ENCODE peak calls at places on chromosomes 4 and X, in seven cellular contexts. One of them, this sample, is unnamed. For H3K4me1, the result is how much of the 10 kb centered on the place peaks cover.

GRCh38 chr4:182578402-182578801 is 335.2 kb downstream of the TENM3 start:
- DNase-seq in fibroblast of lung: peak
- DNase-seq in ascending aorta: no peak
- DNase-seq in PC-9: peak
- DNase-seq in thoracic aorta: no peak
- DNase-seq in uterus: no peak
- DNase-seq in psoas muscle: no peak
- DNase-seq in this sample: no peak

GRCh38 chr4:154490589-154491340 is 834 bp downstream of the DCHS2 start:
- DNase-seq in fibroblast of lung: no peak
- DNase-seq in ascending aorta: no peak
- DNase-seq in PC-9: no peak
- DNase-seq in thoracic aorta: no peak
- DNase-seq in uterus: peak
- DNase-seq in psoas muscle: peak
- DNase-seq in this sample: no peak

GRCh38 chrX:150365051-150365952 is 2.2 kb downstream of the MAMLD1 start:
- DNase-seq in fibroblast of lung: peak
- DNase-seq in ascending aorta: no peak
- DNase-seq in PC-9: no peak
- DNase-seq in thoracic aorta: no peak
- DNase-seq in uterus: peak
- DNase-seq in psoas muscle: peak
- DNase-seq in this sample: peak

GRCh38 chr4:129246850-129247542 is 151.0 kb downstream of the C4orf33 start:
- DNase-seq in fibroblast of lung: no peak
- DNase-seq in ascending aorta: no peak
- DNase-seq in PC-9: no peak
- DNase-seq in thoracic aorta: no peak
- DNase-seq in uterus: no peak
- DNase-seq in psoas muscle: no peak
- DNase-seq in this sample: no peak

GRCh38 chr4:30882995-30883675 is 163.0 kb downstream of the PCDH7 start:
- DNase-seq in fibroblast of lung: peak
- DNase-seq in ascending aorta: no peak
- DNase-seq in PC-9: no peak
- DNase-seq in thoracic aorta: no peak
- DNase-seq in uterus: no peak
- DNase-seq in psoas muscle: no peak
- DNase-seq in this sample: no peak

GRCh38 chr4:11698846-11699590 is 270.3 kb upstream of the HS3ST1 start:
- DNase-seq in fibroblast of lung: peak
- DNase-seq in ascending aorta: no peak
- DNase-seq in PC-9: peak
- DNase-seq in thoracic aorta: no peak
- DNase-seq in uterus: no peak
- DNase-seq in psoas muscle: no peak
- DNase-seq in this sample: no peak

GRCh38 chrX:49727847-49728246 is 32.1 kb upstream of the PAGE1 start:
- DNase-seq in fibroblast of lung: no peak
- DNase-seq in ascending aorta: no peak
- DNase-seq in PC-9: no peak
- DNase-seq in thoracic aorta: no peak
- DNase-seq in uterus: no peak
- DNase-seq in psoas muscle: no peak
- DNase-seq in this sample: no peak

GRCh38 chr4:129342820-129343219 is 246.9 kb downstream of the C4orf33 start:
- DNase-seq in fibroblast of lung: peak
- DNase-seq in ascending aorta: no peak
- DNase-seq in PC-9: peak
- DNase-seq in thoracic aorta: no peak
- DNase-seq in uterus: no peak
- DNase-seq in psoas muscle: no peak
- DNase-seq in this sample: no peak

GRCh38 chr4:68432320-68432719 is 14.9 kb upstream of the TMPRSS11E start:
- DNase-seq in fibroblast of lung: no peak
- DNase-seq in ascending aorta: no peak
- DNase-seq in PC-9: no peak
- DNase-seq in thoracic aorta: no peak
- DNase-seq in uterus: no peak
- DNase-seq in psoas muscle: no peak
- DNase-seq in this sample: no peak

GRCh38 chrX:69815063-69815462 is 199.2 kb downstream of the EDA start:
- DNase-seq in fibroblast of lung: no peak
- DNase-seq in ascending aorta: no peak
- DNase-seq in PC-9: no peak
- DNase-seq in thoracic aorta: no peak
- DNase-seq in uterus: no peak
- DNase-seq in psoas muscle: no peak
- DNase-seq in this sample: no peak

GRCh38 chr4:167109859-167110258 is 124.4 kb downstream of the SPOCK3 start:
- DNase-seq in fibroblast of lung: no peak
- DNase-seq in ascending aorta: no peak
- DNase-seq in PC-9: no peak
- DNase-seq in thoracic aorta: no peak
- DNase-seq in uterus: no peak
- DNase-seq in psoas muscle: no peak
- DNase-seq in this sample: no peak

GRCh38 chr4:25567253-25567652 is 88.4 kb upstream of the SLC34A2 start:
- DNase-seq in fibroblast of lung: no peak
- DNase-seq in ascending aorta: no peak
- DNase-seq in PC-9: no peak
- DNase-seq in thoracic aorta: no peak
- DNase-seq in uterus: no peak
- DNase-seq in psoas muscle: no peak
- DNase-seq in this sample: no peak

GRCh38 chr4:4727536-4727935 is 131.9 kb upstream of the MSX1 start:
- DNase-seq in fibroblast of lung: peak
- DNase-seq in ascending aorta: no peak
- DNase-seq in PC-9: no peak
- DNase-seq in thoracic aorta: no peak
- DNase-seq in uterus: no peak
- DNase-seq in psoas muscle: no peak
- DNase-seq in this sample: no peak

GRCh38 chr4:1601852-1602525 is 82.1 kb downstream of the FAM53A start:
- DNase-seq in fibroblast of lung: no peak
- DNase-seq in ascending aorta: no peak
- DNase-seq in PC-9: no peak
- DNase-seq in thoracic aorta: no peak
- DNase-seq in uterus: no peak
- DNase-seq in psoas muscle: peak
- DNase-seq in this sample: no peak

GRCh38 chrX:53239474-53239873 is 14.5 kb upstream of the KDM5C start:
- DNase-seq in fibroblast of lung: no peak
- DNase-seq in ascending aorta: no peak
- DNase-seq in PC-9: no peak
- DNase-seq in thoracic aorta: no peak
- DNase-seq in uterus: no peak
- DNase-seq in psoas muscle: no peak
- DNase-seq in this sample: no peak

GRCh38 chrX:67734111-67734753 is 190.4 kb downstream of the AR start:
- DNase-seq in fibroblast of lung: no peak
- DNase-seq in ascending aorta: no peak
- DNase-seq in PC-9: no peak
- DNase-seq in thoracic aorta: no peak
- DNase-seq in uterus: no peak
- DNase-seq in psoas muscle: no peak
- DNase-seq in this sample: no peak

GRCh38 chrX:43064096-43064495 is 286.1 kb upstream of the PPP1R2C start:
- DNase-seq in fibroblast of lung: no peak
- DNase-seq in ascending aorta: no peak
- DNase-seq in PC-9: no peak
- DNase-seq in thoracic aorta: no peak
- DNase-seq in uterus: no peak
- DNase-seq in psoas muscle: no peak
- DNase-seq in this sample: no peak

GRCh38 chr4:181792641-181793612 is 450.3 kb upstream of the TENM3 start:
- DNase-seq in fibroblast of lung: no peak
- DNase-seq in ascending aorta: no peak
- DNase-seq in PC-9: no peak
- DNase-seq in thoracic aorta: no peak
- DNase-seq in uterus: no peak
- DNase-seq in psoas muscle: no peak
- DNase-seq in this sample: no peak

GRCh38 chr4:61294001-61294400 is 93.9 kb downstream of the ADGRL3 start:
- DNase-seq in fibroblast of lung: no peak
- DNase-seq in ascending aorta: no peak
- DNase-seq in PC-9: no peak
- DNase-seq in thoracic aorta: no peak
- DNase-seq in uterus: no peak
- DNase-seq in psoas muscle: no peak
- DNase-seq in this sample: no peak

DNA sequence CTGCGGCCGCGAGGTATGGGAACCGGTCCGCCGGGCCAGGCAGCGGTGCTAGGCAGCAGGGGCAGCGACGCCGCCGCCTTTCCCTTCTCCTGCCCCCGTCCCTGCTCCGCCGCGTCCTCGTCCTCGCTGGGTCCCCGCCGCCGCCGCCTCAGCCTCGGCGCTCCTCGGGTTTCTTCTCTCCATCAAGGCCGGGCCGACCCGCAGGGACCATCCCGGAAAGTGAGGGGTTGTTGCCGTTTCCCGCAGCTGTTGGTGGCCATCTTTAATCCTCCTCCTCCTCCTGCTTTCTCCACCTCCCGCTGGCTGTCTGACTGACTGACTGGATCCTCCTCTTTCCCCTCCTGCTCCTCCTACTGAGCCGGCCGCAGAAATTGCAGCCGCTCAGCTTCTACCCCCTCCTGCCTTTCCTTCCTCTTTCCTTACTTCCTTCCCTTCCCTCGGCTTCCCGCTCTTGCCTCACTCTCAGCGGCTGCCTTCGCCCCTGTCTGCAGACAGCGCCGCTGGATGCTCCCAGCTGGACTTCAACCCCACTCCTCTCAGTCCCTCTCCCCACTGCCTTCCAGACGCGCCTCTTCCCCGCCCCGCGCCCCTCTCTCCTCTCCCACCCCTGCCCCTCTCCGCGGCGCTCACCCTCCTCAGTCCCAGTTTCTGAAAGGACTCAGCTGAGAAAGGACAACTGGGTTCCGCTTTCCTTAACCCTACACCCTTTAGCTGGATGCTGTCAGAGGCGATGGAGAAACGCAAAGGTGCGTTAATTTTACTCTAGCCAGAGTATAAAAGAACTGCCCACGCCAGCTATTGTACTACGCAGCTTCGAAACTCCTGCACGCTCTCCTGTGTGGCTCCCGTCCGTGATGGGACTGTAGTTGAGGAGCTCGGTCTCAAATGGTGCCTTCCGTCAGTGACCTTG is at the start of gene WDFY3:
- DNase-seq in fibroblast of lung: peak
- DNase-seq in ascending aorta: peak
- DNase-seq in PC-9: peak
- DNase-seq in thoracic aorta: peak
- DNase-seq in uterus: peak
- DNase-seq in psoas muscle: peak
- DNase-seq in this sample: peak
- TF ChIP-seq CTCF in fibroblast of lung: no peak
- TF ChIP-seq CTCF in ascending aorta: no peak
- TF ChIP-seq CTCF in PC-9: no peak
- TF ChIP-seq CTCF in thoracic aorta: no peak
- TF ChIP-seq CTCF in uterus: peak
- TF ChIP-seq CTCF in psoas muscle: no peak
- TF ChIP-seq CTCF in this sample: no peak

DNA sequence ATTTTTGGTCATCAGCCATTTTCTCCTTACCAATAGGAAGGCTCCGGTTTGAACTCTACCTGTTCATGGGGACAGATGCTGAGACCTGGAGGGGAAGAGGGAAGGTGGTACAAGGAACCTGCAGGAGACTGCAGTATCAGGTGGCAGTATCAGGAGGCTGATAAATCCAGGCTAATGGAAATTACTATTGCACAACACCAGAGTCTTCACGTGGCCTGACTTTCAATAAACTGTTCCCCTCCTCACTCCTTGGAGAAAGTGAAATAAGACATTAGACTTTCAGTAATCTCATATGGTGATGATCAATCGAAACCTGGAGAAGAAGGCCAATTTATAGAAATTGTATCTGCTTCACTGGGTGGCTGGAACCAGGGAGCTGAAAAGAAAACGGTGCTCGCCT is 46.2 kb upstream of the BCOR start:
- DNase-seq in fibroblast of lung: no peak
- DNase-seq in ascending aorta: no peak
- DNase-seq in PC-9: no peak
- DNase-seq in thoracic aorta: no peak
- DNase-seq in uterus: no peak
- DNase-seq in psoas muscle: no peak
- DNase-seq in this sample: no peak
- H3K4me1 ChIP-seq in fibroblast of lung: under half
- H3K4me1 ChIP-seq in ascending aorta: under half
- H3K4me1 ChIP-seq in PC-9: under half
- H3K4me1 ChIP-seq in thoracic aorta: under half
- H3K4me1 ChIP-seq in uterus: under half
- H3K4me1 ChIP-seq in psoas muscle: under half
- H3K4me1 ChIP-seq in this sample: half or more

GRCh38 chrX:139828830-139829229 is 104.0 kb downstream of the ATP11C start:
- DNase-seq in fibroblast of lung: no peak
- DNase-seq in ascending aorta: no peak
- DNase-seq in PC-9: no peak
- DNase-seq in thoracic aorta: no peak
- DNase-seq in uterus: no peak
- DNase-seq in psoas muscle: no peak
- DNase-seq in this sample: no peak
- H3K27ac ChIP-seq in fibroblast of lung: no peak
- H3K27ac ChIP-seq in ascending aorta: no peak
- H3K27ac ChIP-seq in PC-9: no peak
- H3K27ac ChIP-seq in thoracic aorta: no peak
- H3K27ac ChIP-seq in uterus: no peak
- H3K27ac ChIP-seq in psoas muscle: no peak
- H3K27ac ChIP-seq in this sample: no peak

DNA sequence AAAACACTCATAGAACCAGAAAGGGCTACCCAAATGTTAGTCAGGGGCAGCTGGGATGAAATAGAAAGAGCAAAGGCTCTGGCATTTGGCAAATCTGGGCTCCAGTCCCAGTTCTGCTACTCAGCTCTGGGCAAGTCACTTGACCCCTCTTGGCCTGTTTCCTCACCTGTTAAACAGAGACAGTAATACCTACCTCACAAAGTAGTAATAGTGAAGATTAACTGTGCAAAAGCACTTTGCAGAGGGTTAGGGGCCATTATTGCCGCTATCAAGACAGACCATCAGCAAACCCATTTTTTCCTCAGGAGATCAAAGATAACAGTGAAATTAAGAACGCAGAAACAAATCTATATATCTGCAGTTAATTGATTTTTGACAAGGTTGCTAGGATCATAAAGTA is 20.6 kb downstream of the ZBTB33 start:
- DNase-seq in fibroblast of lung: no peak
- DNase-seq in ascending aorta: no peak
- DNase-seq in PC-9: no peak
- DNase-seq in thoracic aorta: no peak
- DNase-seq in uterus: no peak
- DNase-seq in psoas muscle: no peak
- DNase-seq in this sample: no peak
- TF ChIP-seq CTCF in fibroblast of lung: no peak
- TF ChIP-seq CTCF in ascending aorta: no peak
- TF ChIP-seq CTCF in PC-9: no peak
- TF ChIP-seq CTCF in thoracic aorta: no peak
- TF ChIP-seq CTCF in uterus: no peak
- TF ChIP-seq CTCF in psoas muscle: no peak
- TF ChIP-seq CTCF in this sample: no peak

GRCh38 chrX:107712231-107713204 is 63.1 kb downstream of the TSC22D3 start:
- DNase-seq in fibroblast of lung: peak
- DNase-seq in ascending aorta: no peak
- DNase-seq in PC-9: no peak
- DNase-seq in thoracic aorta: no peak
- DNase-seq in uterus: peak
- DNase-seq in psoas muscle: peak
- DNase-seq in this sample: no peak
- H3K4me1 ChIP-seq in fibroblast of lung: under half
- H3K4me1 ChIP-seq in ascending aorta: under half
- H3K4me1 ChIP-seq in PC-9: under half
- H3K4me1 ChIP-seq in thoracic aorta: under half
- H3K4me1 ChIP-seq in uterus: under half
- H3K4me1 ChIP-seq in psoas muscle: under half
- H3K4me1 ChIP-seq in this sample: half or more

This sample was measured in body of pancreas.